ENCODE peak calls at places on chromosomes 13 and 19, in four cellular contexts. O is epithelial cell of esophagus, N is transverse colon, I is dorsolateral prefrontal cortex. G is an unnamed sample.

GRCh38 chr13:112842343-112842856 is 126.6 kb upstream of the MCF2L start:
- DNase-seq in N (no peak), I (no peak), O (no peak), G (no peak)

GRCh38 chr13:24032252-24032651 is 128.3 kb upstream of the SPATA13 start:
- DNase-seq in N (no peak), O (no peak), I (no peak), G (no peak)

GRCh38 chr19:858868-859843 is at the start of gene CFD:
- DNase-seq in O (no peak), I (no peak), N (peak; percentile 62), G (no peak)

GRCh38 chr19:5953680-5954213 is 24.2 kb downstream of the RANBP3 start:
- DNase-seq in N (no peak), I (no peak), O (peak; percentile 23), G (no peak)

GRCh38 chr13:94205896-94206295 is 273.6 kb downstream of the DCT start:
- DNase-seq in N (no peak), O (no peak), I (no peak), G (no peak)

GRCh38 chr13:94162289-94162688 is 317.2 kb downstream of the DCT start:
- DNase-seq in N (no peak), O (no peak), I (no peak), G (no peak)

GRCh38 chr13:113862766-113863510 is 938 bp downstream of the GAS6 start:
- DNase-seq in N (peak; percentile 76), I (no peak), O (peak; percentile 48), G (no peak)

GRCh38 chr13:44906758-44907157 is 82.5 kb downstream of the NUFIP1 start:
- DNase-seq in N (peak; percentile 15), O (no peak), I (peak; percentile 64), G (no peak)

GRCh38 chr13:81773263-81773662 is 1432.3 kb upstream of the SPRY2 start:
- DNase-seq in O (no peak), N (no peak), I (no peak), G (no peak)

GRCh38 chr13:51628059-51628852 is 44.0 kb downstream of the WDFY2 start:
- DNase-seq in O (no peak), N (no peak), I (no peak), G (no peak)

GRCh38 chr19:48244289-48244688 is 11.4 kb downstream of the CARD8 start:
- DNase-seq in I (no peak), N (no peak), O (peak; percentile 37), G (peak; percentile 58)

GRCh38 chr13:78194904-78195639 is 276.4 kb upstream of the EDNRB start:
- DNase-seq in O (peak; percentile 75), N (no peak), I (no peak), G (peak; percentile 37)

GRCh38 chr13:48749699-48750473 is 96.2 kb downstream of the CYSLTR2 start:
- DNase-seq in I (peak; percentile 53), O (peak; percentile 99), N (peak; percentile 66), G (peak; percentile 100)

GRCh38 chr19:3281026-3281425 is 56.6 kb downstream of the CELF5 start:
- DNase-seq in O (no peak), N (no peak), I (no peak), G (no peak)

GRCh38 chr13:63737418-63737817 is 2321.8 kb upstream of the PCDH20 start:
- DNase-seq in N (no peak), I (no peak), O (no peak), G (no peak)

GRCh38 chr13:43564941-43565340 is 221.8 kb downstream of the ENOX1 start:
- DNase-seq in O (no peak), I (no peak), N (no peak), G (no peak)

GRCh38 chr19:480016-480855 is 16.1 kb upstream of the MADCAM1 start:
- DNase-seq in N (peak; percentile 77), I (peak; percentile 83), O (no peak), G (no peak)

GRCh38 chr19:30629086-30629485 is 256.9 kb downstream of the ZNF536 start:
- DNase-seq in O (no peak), N (no peak), I (no peak), G (no peak)

DNA sequence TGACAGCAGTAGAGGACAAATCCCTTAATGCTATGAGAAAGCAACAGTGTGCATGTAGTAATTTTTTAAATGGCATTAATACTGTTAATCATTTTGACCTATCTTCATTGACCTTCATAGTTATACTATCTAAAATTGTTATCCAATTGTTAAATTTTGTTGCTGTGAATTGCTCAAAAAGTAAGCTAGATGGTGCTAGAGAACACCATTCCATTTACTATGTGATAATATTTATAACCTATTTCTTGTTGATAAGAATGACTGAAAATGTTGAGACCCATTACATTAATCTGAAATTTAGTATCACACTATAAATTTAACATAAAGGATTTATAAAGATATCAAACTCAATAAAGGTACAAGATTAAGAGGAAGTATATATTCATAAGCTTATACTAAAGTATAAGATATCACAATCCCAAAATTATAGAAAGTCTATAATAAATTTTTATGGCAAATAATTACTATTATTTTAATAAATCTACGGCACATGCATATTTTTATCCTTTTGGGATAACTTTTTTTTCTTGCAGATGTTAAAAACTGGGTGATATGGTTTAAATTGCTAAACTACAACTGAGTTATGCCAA is 1573.3 kb downstream of the PCDH9 start:
- DNase-seq in I (no peak), N (no peak), O (peak; percentile 17), G (peak; percentile 22)
- TF ChIP-seq CTCF in I (peak; percentile 59), N (no peak), O (peak; percentile 52), G (peak; percentile 26)

DNA sequence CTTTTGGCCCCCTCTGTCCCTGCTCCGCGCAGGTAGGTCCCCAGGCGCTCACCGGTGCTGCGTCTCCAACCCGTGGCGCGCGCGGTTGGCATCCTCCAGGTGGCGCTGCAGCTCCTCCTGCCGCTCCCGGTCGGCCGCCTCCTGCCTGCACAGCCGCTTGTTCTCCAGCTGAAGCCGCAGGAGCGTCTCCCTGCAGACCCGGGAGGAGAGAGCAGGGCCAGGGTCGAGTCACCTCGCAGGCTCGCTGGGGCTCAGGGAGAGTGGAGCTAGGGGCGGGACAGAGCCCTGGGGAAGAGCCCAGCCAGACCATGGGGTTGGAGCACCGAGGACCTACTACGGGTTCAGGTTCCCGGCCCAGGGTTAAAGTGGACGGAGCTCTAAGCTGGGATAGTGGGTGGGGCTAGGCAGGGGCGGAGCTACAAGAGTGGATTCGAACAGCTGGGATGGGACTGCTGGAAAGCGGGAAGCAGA is 9.3 kb downstream of the HOOK2 start:
- DNase-seq in N (peak; percentile 93), O (peak; percentile 76), I (peak; percentile 69), G (no peak)
- H3K4me3 ChIP-seq in N (peak overlapping the region; percentile 41), O (peak overlapping the region; percentile 36), I (peak overlapping the region; percentile 55), G (peak overlapping the region; percentile 29)

DNA sequence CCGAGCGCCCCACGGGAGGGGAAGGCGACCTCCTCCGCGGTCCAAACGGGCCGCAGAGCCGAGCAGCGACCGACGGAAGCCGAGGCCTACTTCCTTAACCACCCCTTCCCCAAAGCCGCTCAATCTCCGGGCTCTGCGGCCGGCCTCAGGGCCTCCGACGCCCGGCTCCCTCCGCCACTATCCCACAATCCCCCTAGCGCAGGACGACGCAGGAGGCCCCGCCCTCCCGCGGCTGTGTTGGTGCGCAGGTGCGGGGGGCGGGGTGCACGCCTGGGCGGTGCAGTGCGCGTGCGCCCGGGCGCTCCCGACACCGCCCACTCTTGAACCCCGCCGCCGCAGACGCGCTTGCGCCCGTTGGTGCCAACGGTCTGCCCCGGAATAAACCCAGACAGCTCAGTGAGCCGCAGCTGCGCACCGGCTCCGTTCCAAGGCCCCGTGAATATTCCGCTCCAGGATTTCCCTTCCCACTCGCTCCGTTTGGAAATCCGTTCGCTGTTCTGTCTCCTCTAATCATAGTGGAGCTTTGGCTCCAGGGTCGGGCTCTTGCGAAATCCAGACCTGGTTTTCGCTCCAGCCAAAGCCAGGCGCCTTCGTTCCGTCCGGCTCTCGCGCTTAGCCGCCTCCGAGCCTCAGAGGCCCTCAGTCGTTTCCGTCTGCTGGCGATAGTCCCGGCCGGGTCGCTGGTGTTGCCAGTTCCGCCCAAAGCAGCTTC is at the start of gene PPP6R1:
- DNase-seq in N (peak; percentile 97), I (peak; percentile 97), O (peak; percentile 99), G (peak; percentile 96)
- TF ChIP-seq CTCF in N (no peak), I (peak; percentile 16), O (no peak), G (no peak)

DNA sequence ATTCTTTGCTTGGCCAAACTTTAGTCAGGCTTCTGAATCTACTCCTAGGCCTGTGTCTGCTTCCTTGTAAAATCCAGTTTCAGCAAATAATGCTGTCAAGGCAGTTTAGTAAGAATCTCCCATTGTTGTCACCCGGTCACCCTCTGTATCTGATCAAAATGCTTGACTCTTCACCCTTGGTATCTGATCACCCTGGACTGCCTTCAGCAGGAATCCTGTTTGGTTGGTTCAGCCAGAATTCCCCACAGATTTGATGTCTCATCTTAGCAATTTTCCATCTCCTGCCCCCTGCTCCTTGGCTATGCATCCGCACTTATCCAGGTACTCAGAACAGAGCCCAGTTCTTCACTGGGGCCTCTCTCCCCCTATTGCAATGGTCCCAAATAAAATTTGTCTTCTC is 172.4 kb upstream of the UBL3 start:
- DNase-seq in I (no peak), N (no peak), O (no peak), G (no peak)
- H3K4me3 ChIP-seq in I (no peak overlapping the region), N (no peak overlapping the region), O (no peak overlapping the region), G (no peak overlapping the region)

GRCh38 chr13:27619711-27620376 is 485 bp downstream of the LNX2 start:
- DNase-seq in O (no peak), I (no peak), N (peak; percentile 57), G (peak; percentile 31)
- TF ChIP-seq CTCF in O (no peak), I (no peak), N (peak; percentile 61), G (peak; percentile 36)

DNA sequence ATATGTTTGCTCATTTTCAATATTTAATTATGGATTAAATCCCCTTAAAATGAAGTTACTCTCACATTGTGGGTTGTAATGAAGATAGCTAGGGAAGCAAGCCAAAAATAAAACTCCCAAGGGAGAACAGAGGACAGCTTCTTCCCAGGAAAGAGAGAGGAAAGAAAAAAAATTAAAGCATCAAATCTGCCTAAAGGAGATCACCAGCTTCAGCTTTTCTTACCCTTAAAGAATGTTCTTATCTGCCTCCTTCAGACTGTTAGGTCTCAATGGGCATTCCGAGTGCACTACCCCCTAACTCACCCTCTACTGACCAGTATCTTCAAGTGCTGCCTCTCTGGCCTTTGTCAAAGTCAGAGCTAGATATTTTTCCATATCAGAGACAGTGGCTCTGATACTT is 55.2 kb downstream of the XPO4 start:
- DNase-seq in N (no peak), I (no peak), O (no peak), G (no peak)
- H3K4me3 ChIP-seq in N (no peak overlapping the region), I (no peak overlapping the region), O (no peak overlapping the region), G (no peak overlapping the region)

G was measured in bronchial epithelial cell.